ENCODE peak calls at places on chromosomes 12 and 14, in five cellular contexts. One of them, this sample, is unnamed.

GRCh38 chr12:99916555-99916954 is 68.2 kb downstream of the ANKS1B start:
- DNase-seq in right atrium auricular region: no peak
- DNase-seq in T follicular helper cell: no peak
- DNase-seq in T-helper 2 cell: no peak
- DNase-seq in posterior vena cava: no peak
- DNase-seq in this sample: no peak

GRCh38 chr12:28051516-28052456 is 79.3 kb upstream of the PTHLH start:
- DNase-seq in posterior vena cava: no peak
- DNase-seq in T follicular helper cell: no peak
- DNase-seq in T-helper 2 cell: no peak
- DNase-seq in right atrium auricular region: no peak
- DNase-seq in this sample: no peak

GRCh38 chr14:94423465-94424056 is 29.0 kb downstream of the SERPINA11 start:
- DNase-seq in T-helper 2 cell: no peak
- DNase-seq in posterior vena cava: peak
- DNase-seq in T follicular helper cell: no peak
- DNase-seq in right atrium auricular region: peak
- DNase-seq in this sample: no peak

GRCh38 chr14:100303179-100303578 is 3.1 kb downstream of the SLC25A29 start:
- DNase-seq in T follicular helper cell: no peak
- DNase-seq in posterior vena cava: no peak
- DNase-seq in right atrium auricular region: no peak
- DNase-seq in T-helper 2 cell: no peak
- DNase-seq in this sample: no peak

GRCh38 chr12:112892821-112893220 is 13.9 kb upstream of the OAS1 start:
- DNase-seq in posterior vena cava: no peak
- DNase-seq in T follicular helper cell: no peak
- DNase-seq in T-helper 2 cell: no peak
- DNase-seq in right atrium auricular region: no peak
- DNase-seq in this sample: no peak

GRCh38 chr12:113778432-113779128 is 187.5 kb downstream of the RBM19 start:
- DNase-seq in right atrium auricular region: no peak
- DNase-seq in T follicular helper cell: no peak
- DNase-seq in posterior vena cava: no peak
- DNase-seq in T-helper 2 cell: no peak
- DNase-seq in this sample: no peak

GRCh38 chr14:58777541-58777979 is 139.8 kb downstream of the DACT1 start:
- DNase-seq in right atrium auricular region: no peak
- DNase-seq in T-helper 2 cell: no peak
- DNase-seq in T follicular helper cell: no peak
- DNase-seq in posterior vena cava: no peak
- DNase-seq in this sample: no peak

GRCh38 chr12:121637231-121637914 is 11.0 kb downstream of the ORAI1 start:
- DNase-seq in T-helper 2 cell: peak
- DNase-seq in T follicular helper cell: no peak
- DNase-seq in right atrium auricular region: no peak
- DNase-seq in posterior vena cava: peak
- DNase-seq in this sample: no peak

GRCh38 chr14:77305696-77306095 is 15.0 kb downstream of the POMT2 start:
- DNase-seq in right atrium auricular region: no peak
- DNase-seq in posterior vena cava: no peak
- DNase-seq in T follicular helper cell: no peak
- DNase-seq in T-helper 2 cell: no peak
- DNase-seq in this sample: no peak

GRCh38 chr12:13390381-13390856 is 193.9 kb downstream of the EMP1 start:
- DNase-seq in T-helper 2 cell: no peak
- DNase-seq in posterior vena cava: peak
- DNase-seq in T follicular helper cell: no peak
- DNase-seq in right atrium auricular region: peak
- DNase-seq in this sample: peak

GRCh38 chr12:43763769-43764168 is 5.0 kb downstream of the IRAK4 start:
- DNase-seq in T-helper 2 cell: no peak
- DNase-seq in T follicular helper cell: no peak
- DNase-seq in right atrium auricular region: no peak
- DNase-seq in posterior vena cava: no peak
- DNase-seq in this sample: no peak

GRCh38 chr12:101927042-101927441 is 49.7 kb downstream of the DRAM1 start:
- DNase-seq in posterior vena cava: no peak
- DNase-seq in T follicular helper cell: no peak
- DNase-seq in T-helper 2 cell: no peak
- DNase-seq in right atrium auricular region: no peak
- DNase-seq in this sample: no peak

GRCh38 chr12:111757361-111758119 is 9.2 kb upstream of the ALDH2 start:
- DNase-seq in T follicular helper cell: no peak
- DNase-seq in T-helper 2 cell: no peak
- DNase-seq in right atrium auricular region: peak
- DNase-seq in posterior vena cava: peak
- DNase-seq in this sample: no peak

This sample was measured in esophagus muscularis mucosa.